ENCODE peak calls at places on chromosomes 1 and 21, in six cellular contexts. V, S, D, X, L and J are unnamed samples.

GRCh38 chr1:9787702-9788101 is 36.1 kb downstream of the CLSTN1 start:
- DNase-seq in V (no peak), S (peak), D (peak), X (no peak), L (peak), J (no peak)

GRCh38 chr1:74341702-74342339 is 106.6 kb downstream of the TNNI3K start:
- DNase-seq in V (no peak), S (no peak), D (no peak), X (no peak), L (no peak), J (no peak)

GRCh38 chr1:3367376-3367775 is 87.1 kb upstream of the ARHGEF16 start:
- DNase-seq in V (no peak), S (no peak), D (no peak), X (no peak), L (no peak), J (no peak)

GRCh38 chr1:206477110-206477509 is 6.8 kb downstream of the IKBKE start:
- DNase-seq in V (no peak), S (no peak), D (no peak), X (no peak), L (no peak), J (no peak)

GRCh38 chr1:207388721-207389120 is 65.4 kb upstream of the CR2 start:
- DNase-seq in V (no peak), S (no peak), D (no peak), X (no peak), L (no peak), J (no peak)

GRCh38 chr1:65421341-65422174 is 1.1 kb downstream of the LEPR start:
- DNase-seq in V (no peak), S (no peak), D (no peak), X (no peak), L (no peak), J (no peak)

GRCh38 chr21:42652527-42653491 is 612 bp upstream of the PDE9A start:
- DNase-seq in V (no peak), S (no peak), D (no peak), X (peak), L (no peak), J (no peak)

GRCh38 chr1:7247683-7248401 is 462.6 kb downstream of the CAMTA1 start:
- DNase-seq in V (no peak), S (no peak), D (no peak), X (no peak), L (no peak), J (no peak)

GRCh38 chr1:101235696-101236545 is 898 bp upstream of the S1PR1 start:
- DNase-seq in V (no peak), S (peak), D (peak), X (no peak), L (peak), J (no peak)

GRCh38 chr21:14687277-14687642 is 141.1 kb upstream of the SAMSN1 start:
- DNase-seq in V (no peak), S (no peak), D (no peak), X (no peak), L (no peak), J (no peak)

GRCh38 chr1:6258675-6259074 is 2.2 kb downstream of the GPR153 start:
- DNase-seq in V (no peak), S (no peak), D (no peak), X (no peak), L (no peak), J (no peak)

GRCh38 chr21:16113052-16113715 is 383.4 kb downstream of the USP25 start:
- DNase-seq in V (no peak), S (no peak), D (no peak), X (no peak), L (no peak), J (no peak)

GRCh38 chr1:102852583-102852982 is 255.7 kb downstream of the COL11A1 start:
- DNase-seq in V (no peak), S (no peak), D (no peak), X (no peak), L (no peak), J (no peak)

GRCh38 chr1:66439028-66439427 is 94.9 kb upstream of the SGIP1 start:
- DNase-seq in V (no peak), S (no peak), D (no peak), X (no peak), L (no peak), J (no peak)

GRCh38 chr1:209534496-209535250 is 48.8 kb upstream of the CAMK1G start:
- DNase-seq in V (no peak), S (no peak), D (no peak), X (no peak), L (no peak), J (no peak)

GRCh38 chr1:100734716-100735115 is 15.2 kb downstream of the VCAM1 start:
- DNase-seq in V (peak), S (no peak), D (no peak), X (no peak), L (no peak), J (no peak)

GRCh38 chr1:24714859-24715520 is 30.3 kb upstream of the CLIC4 start:
- DNase-seq in V (no peak), S (no peak), D (no peak), X (no peak), L (no peak), J (no peak)

GRCh38 chr1:179785025-179785424 is 41.9 kb downstream of the FAM163A start:
- DNase-seq in V (no peak), S (no peak), D (no peak), X (no peak), L (no peak), J (no peak)

GRCh38 chr1:225911207-225912130 is 12.6 kb downstream of the PYCR2 start:
- DNase-seq in V (no peak), S (peak), D (peak), X (peak), L (peak), J (no peak)

GRCh38 chr1:55993608-55994251 is 585.6 kb downstream of the PLPP3 start:
- DNase-seq in V (no peak), S (no peak), D (no peak), X (no peak), L (no peak), J (no peak)

GRCh38 chr1:241677171-241677570 is 25.1 kb downstream of the WDR64 start:
- DNase-seq in V (no peak), S (no peak), D (no peak), X (no peak), L (no peak), J (no peak)

GRCh38 chr1:221869759-221870158 is 127.9 kb upstream of the DUSP10 start:
- DNase-seq in V (no peak), S (no peak), D (no peak), X (no peak), L (no peak), J (no peak)

GRCh38 chr1:10620776-10621175 is 146.0 kb downstream of the PEX14 start:
- DNase-seq in V (no peak), S (no peak), D (no peak), X (no peak), L (no peak), J (no peak)

GRCh38 chr1:151790071-151790939 is at the start of gene TDRKH:
- DNase-seq in V (peak), S (peak), D (peak), X (peak), L (peak), J (peak)

GRCh38 chr1:165815725-165816124 is 11.7 kb upstream of the UCK2 start:
- DNase-seq in V (peak), S (no peak), D (no peak), X (no peak), L (no peak), J (no peak)

GRCh38 chr1:156848461-156849150 is 10.3 kb downstream of the INSRR start:
- DNase-seq in V (no peak), S (peak), D (peak), X (no peak), L (peak), J (no peak)

GRCh38 chr1:162380061-162380846 is 1.3 kb upstream of the C1orf226 start:
- DNase-seq in V (no peak), S (no peak), D (no peak), X (no peak), L (no peak), J (no peak)

GRCh38 chr1:245277276-245277675 is 122.5 kb downstream of the KIF26B start:
- DNase-seq in V (no peak), S (no peak), D (no peak), X (peak), L (no peak), J (no peak)

GRCh38 chr1:177106614-177107365 is 57.7 kb downstream of the ASTN1 start:
- DNase-seq in V (no peak), S (no peak), D (no peak), X (no peak), L (no peak), J (peak)

GRCh38 chr1:93804412-93804811 is 74.6 kb downstream of the DNTTIP2 start:
- DNase-seq in V (peak), S (no peak), D (no peak), X (peak), L (no peak), J (no peak)

GRCh38 chr1:173506437-173506836 is 29.3 kb downstream of the PRDX6 start:
- DNase-seq in V (no peak), S (no peak), D (no peak), X (peak), L (no peak), J (no peak)

GRCh38 chr1:21594495-21594894 is 74.7 kb downstream of the RAP1GAP start:
- DNase-seq in V (no peak), S (no peak), D (no peak), X (no peak), L (no peak), J (no peak)

GRCh38 chr1:175933801-175934200 is 190.4 kb upstream of the TNR start:
- DNase-seq in V (no peak), S (no peak), D (no peak), X (no peak), L (no peak), J (no peak)

GRCh38 chr1:15060104-15060503 is 93.4 kb upstream of the TMEM51 start:
- DNase-seq in V (no peak), S (no peak), D (no peak), X (no peak), L (no peak), J (no peak)

GRCh38 chr1:233613252-233614172 is at the start of gene KCNK1:
- DNase-seq in V (peak), S (no peak), D (no peak), X (peak), L (no peak), J (peak)

GRCh38 chr1:47752560-47752959 is 244.6 kb downstream of the TRABD2B start:
- DNase-seq in V (no peak), S (no peak), D (no peak), X (no peak), L (no peak), J (no peak)

GRCh38 chr1:68370101-68370915 is 79.4 kb downstream of the RPE65 start:
- DNase-seq in V (no peak), S (no peak), D (no peak), X (no peak), L (no peak), J (no peak)

GRCh38 chr1:65681101-65681500 is 111.6 kb upstream of the PDE4B start:
- DNase-seq in V (peak), S (no peak), D (no peak), X (no peak), L (no peak), J (no peak)

GRCh38 chr1:22380024-22380785 is 71.4 kb upstream of the ZBTB40 start:
- DNase-seq in V (no peak), S (no peak), D (no peak), X (no peak), L (no peak), J (no peak)